ENCODE peak calls at places on chromosomes 3 and 15, in eight cellular contexts. O is AG04449; M is ovary; K is T follicular helper cell; A is AG09309; H is mesenchymal stem cell; S is naive thymus-derived CD8-positive, alpha-beta T cell; L is posterior cingulate gyrus. J is an unnamed sample.

GRCh38 chr3:134640872-134641470 is 9.9 kb downstream of the KY start:
- DNase-seq in S (no peak), A (no peak), O (no peak), K (no peak), L (no peak), M (peak), H (peak), J (no peak)

GRCh38 chr15:59371458-59372351 is 966 bp downstream of the MYO1E start:
- DNase-seq in L (peak), K (no peak), S (no peak), A (no peak), H (no peak), M (peak), O (no peak), J (peak)

GRCh38 chr3:23696842-23697241 is 108.9 kb upstream of the UBE2E1 start:
- DNase-seq in S (no peak), O (no peak), A (no peak), H (peak), M (no peak), K (no peak), L (no peak), J (no peak)

GRCh38 chr3:159675285-159675684 is 313.4 kb upstream of the IL12A start:
- DNase-seq in M (no peak), H (no peak), S (no peak), O (no peak), A (no peak), K (no peak), L (no peak), J (no peak)

GRCh38 chr15:26261966-26262365 is 398.8 kb upstream of the ATP10A start:
- DNase-seq in S (no peak), O (no peak), L (no peak), M (no peak), A (no peak), H (no peak), K (no peak), J (no peak)

GRCh38 chr3:42488687-42489086 is 13.8 kb upstream of the VIPR1 start:
- DNase-seq in L (no peak), A (no peak), S (no peak), K (no peak), O (no peak), H (no peak), M (no peak), J (no peak)

GRCh38 chr15:78992416-78993256 is 47.8 kb upstream of the CTSH start:
- DNase-seq in O (no peak), K (no peak), A (no peak), S (no peak), L (no peak), M (peak), H (no peak), J (peak)

GRCh38 chr3:134150476-134150875 is 100.2 kb downstream of the RYK start:
- DNase-seq in K (no peak), L (no peak), M (no peak), S (no peak), A (no peak), O (no peak), H (no peak), J (no peak)

GRCh38 chr3:184110316-184110725 is 13.5 kb downstream of the HTR3E start:
- DNase-seq in O (no peak), S (no peak), A (no peak), H (peak), L (no peak), K (no peak), M (no peak), J (no peak)

GRCh38 chr15:33616485-33616884 is 305.7 kb downstream of the RYR3 start:
- DNase-seq in O (no peak), K (no peak), M (no peak), A (no peak), H (no peak), L (no peak), S (no peak), J (no peak)

GRCh38 chr3:40550168-40550567 is 25.4 kb downstream of the ZNF621 start:
- DNase-seq in H (no peak), L (no peak), S (no peak), K (no peak), M (no peak), O (no peak), A (no peak), J (no peak)

GRCh38 chr3:129058441-129059194 is 2.0 kb upstream of the GP9 start:
- DNase-seq in H (peak), A (no peak), K (no peak), M (no peak), L (no peak), S (no peak), O (no peak), J (peak)

GRCh38 chr3:52281980-52282801 is 3.7 kb upstream of the WDR82 start:
- DNase-seq in O (no peak), L (no peak), K (peak), M (peak), H (no peak), A (no peak), S (peak), J (peak)

GRCh38 chr3:102105113-102105642 is 255.9 kb downstream of the NFKBIZ start:
- DNase-seq in H (no peak), A (no peak), O (no peak), S (no peak), M (no peak), K (no peak), L (no peak), J (no peak)

GRCh38 chr3:113140876-113141275 is 70.5 kb upstream of the BOC start:
- DNase-seq in O (no peak), M (no peak), L (no peak), H (no peak), K (no peak), A (no peak), S (no peak), J (no peak)

GRCh38 chr3:116260491-116260890 is 184.8 kb downstream of the LSAMP start:
- DNase-seq in H (no peak), A (no peak), O (no peak), M (no peak), K (no peak), L (no peak), S (no peak), J (no peak)

GRCh38 chr15:20355256-20355868 is 186.2 kb downstream of the GOLGA6L6 start:
- DNase-seq in H (no peak), M (peak), A (no peak), L (peak), S (no peak), K (no peak), O (no peak), J (peak)

GRCh38 chr15:55475842-55476241 is 32.2 kb downstream of the DNAAF4 start:
- DNase-seq in L (no peak), H (no peak), K (no peak), S (no peak), O (no peak), M (no peak), A (no peak), J (no peak)

GRCh38 chr3:143648218-143648617 is 200.1 kb downstream of the SLC9A9 start:
- DNase-seq in O (no peak), K (no peak), M (no peak), H (no peak), S (no peak), A (no peak), L (no peak), J (no peak)

GRCh38 chr3:186417791-186418190 is 55.8 kb upstream of the DGKG start:
- DNase-seq in K (no peak), O (peak), A (peak), M (no peak), S (no peak), H (peak), L (no peak), J (no peak)

GRCh38 chr3:11389570-11390268 is 117.5 kb downstream of the ATG7 start:
- DNase-seq in O (no peak), K (no peak), H (no peak), L (no peak), A (peak), M (no peak), S (no peak), J (no peak)

J was measured in spleen.